ENCODE peak calls at places on chromosomes 12 and 14, in eight cellular contexts. One of them, this sample, is unnamed.

GRCh38 chr12:110279561-110279960 is 1.5 kb upstream of the ATP2A2 start:
- DNase-seq in endothelial cell of umbilical vein: no peak
- DNase-seq in A549: no peak
- DNase-seq in HepG2: no peak
- DNase-seq in K562: no peak
- DNase-seq in H1: no peak
- DNase-seq in HCT116: no peak
- DNase-seq in GM12878: no peak
- DNase-seq in this sample: no peak

GRCh38 chr12:96015672-96016071 is 19.5 kb upstream of the HAL start:
- DNase-seq in endothelial cell of umbilical vein: peak; percentile 57
- DNase-seq in A549: peak; percentile 27
- DNase-seq in HepG2: no peak
- DNase-seq in K562: peak; percentile 30
- DNase-seq in H1: no peak
- DNase-seq in HCT116: no peak
- DNase-seq in GM12878: no peak
- DNase-seq in this sample: peak; percentile 43

GRCh38 chr12:102916252-102917025 is 605 bp downstream of the PAH start:
- DNase-seq in endothelial cell of umbilical vein: no peak
- DNase-seq in A549: no peak
- DNase-seq in HepG2: no peak
- DNase-seq in K562: no peak
- DNase-seq in H1: no peak
- DNase-seq in HCT116: no peak
- DNase-seq in GM12878: no peak
- DNase-seq in this sample: no peak

GRCh38 chr14:73059326-73059725 is 992 bp downstream of the RBM25 start:
- DNase-seq in endothelial cell of umbilical vein: peak; percentile 50
- DNase-seq in A549: peak; percentile 33
- DNase-seq in HepG2: peak; percentile 10
- DNase-seq in K562: no peak
- DNase-seq in H1: no peak
- DNase-seq in HCT116: no peak
- DNase-seq in GM12878: no peak
- DNase-seq in this sample: no peak

GRCh38 chr12:18749381-18749957 is 11.6 kb downstream of the CAPZA3 start:
- DNase-seq in endothelial cell of umbilical vein: no peak
- DNase-seq in A549: no peak
- DNase-seq in HepG2: no peak
- DNase-seq in K562: no peak
- DNase-seq in H1: no peak
- DNase-seq in HCT116: no peak
- DNase-seq in GM12878: no peak
- DNase-seq in this sample: no peak

GRCh38 chr12:47194501-47194900 is 114.7 kb upstream of the AMIGO2 start:
- DNase-seq in endothelial cell of umbilical vein: no peak
- DNase-seq in A549: no peak
- DNase-seq in HepG2: no peak
- DNase-seq in K562: peak; percentile 75
- DNase-seq in H1: no peak
- DNase-seq in HCT116: no peak
- DNase-seq in GM12878: no peak
- DNase-seq in this sample: peak; percentile 73

GRCh38 chr14:31934767-31935266 is 142.3 kb upstream of the ARHGAP5 start:
- DNase-seq in endothelial cell of umbilical vein: peak; percentile 53
- DNase-seq in A549: peak; percentile 45
- DNase-seq in HepG2: peak; percentile 90
- DNase-seq in K562: peak; percentile 57
- DNase-seq in H1: no peak
- DNase-seq in HCT116: peak; percentile 58
- DNase-seq in GM12878: no peak
- DNase-seq in this sample: peak; percentile 40

GRCh38 chr14:67228325-67228984 is 12.8 kb upstream of the PALS1 start:
- DNase-seq in endothelial cell of umbilical vein: peak; percentile 10
- DNase-seq in A549: no peak
- DNase-seq in HepG2: no peak
- DNase-seq in K562: no peak
- DNase-seq in H1: no peak
- DNase-seq in HCT116: no peak
- DNase-seq in GM12878: no peak
- DNase-seq in this sample: no peak

GRCh38 chr14:49461529-49462401 is 124.4 kb downstream of the RPS29 start:
- DNase-seq in endothelial cell of umbilical vein: peak; percentile 78
- DNase-seq in A549: peak; percentile 18
- DNase-seq in HepG2: peak; percentile 69
- DNase-seq in K562: peak; percentile 73
- DNase-seq in H1: no peak
- DNase-seq in HCT116: peak; percentile 78
- DNase-seq in GM12878: peak; percentile 43
- DNase-seq in this sample: peak; percentile 79

GRCh38 chr12:58309806-58310205 is 368.4 kb downstream of the ATP23 start:
- DNase-seq in endothelial cell of umbilical vein: no peak
- DNase-seq in A549: no peak
- DNase-seq in HepG2: no peak
- DNase-seq in K562: no peak
- DNase-seq in H1: no peak
- DNase-seq in HCT116: no peak
- DNase-seq in GM12878: no peak
- DNase-seq in this sample: no peak

GRCh38 chr12:69101505-69101904 is 137.9 kb upstream of the CPSF6 start:
- DNase-seq in endothelial cell of umbilical vein: peak; percentile 11
- DNase-seq in A549: no peak
- DNase-seq in HepG2: peak; percentile 49
- DNase-seq in K562: no peak
- DNase-seq in H1: no peak
- DNase-seq in HCT116: no peak
- DNase-seq in GM12878: no peak
- DNase-seq in this sample: no peak

GRCh38 chr14:24377660-24378059 is 9.7 kb downstream of the NFATC4 start:
- DNase-seq in endothelial cell of umbilical vein: no peak
- DNase-seq in A549: no peak
- DNase-seq in HepG2: no peak
- DNase-seq in K562: peak; percentile 79
- DNase-seq in H1: no peak
- DNase-seq in HCT116: no peak
- DNase-seq in GM12878: no peak
- DNase-seq in this sample: peak; percentile 29

GRCh38 chr14:71597289-71597920 is 334.8 kb upstream of the RGS6 start:
- DNase-seq in endothelial cell of umbilical vein: no peak
- DNase-seq in A549: no peak
- DNase-seq in HepG2: no peak
- DNase-seq in K562: no peak
- DNase-seq in H1: no peak
- DNase-seq in HCT116: no peak
- DNase-seq in GM12878: no peak
- DNase-seq in this sample: no peak

GRCh38 chr14:54121461-54121860 is 164.8 kb upstream of the BMP4 start:
- DNase-seq in endothelial cell of umbilical vein: no peak
- DNase-seq in A549: no peak
- DNase-seq in HepG2: no peak
- DNase-seq in K562: no peak
- DNase-seq in H1: no peak
- DNase-seq in HCT116: no peak
- DNase-seq in GM12878: no peak
- DNase-seq in this sample: no peak

GRCh38 chr14:76426161-76426696 is 50.3 kb downstream of the ESRRB start:
- DNase-seq in endothelial cell of umbilical vein: no peak
- DNase-seq in A549: no peak
- DNase-seq in HepG2: no peak
- DNase-seq in K562: peak; percentile 12
- DNase-seq in H1: no peak
- DNase-seq in HCT116: peak; percentile 18
- DNase-seq in GM12878: no peak
- DNase-seq in this sample: peak; percentile 18

GRCh38 chr12:14289596-14289995 is 75.9 kb upstream of the ATF7IP start:
- DNase-seq in endothelial cell of umbilical vein: no peak
- DNase-seq in A549: no peak
- DNase-seq in HepG2: no peak
- DNase-seq in K562: no peak
- DNase-seq in H1: no peak
- DNase-seq in HCT116: no peak
- DNase-seq in GM12878: no peak
- DNase-seq in this sample: no peak
- TF ChIP-seq MAX in endothelial cell of umbilical vein: no peak
- TF ChIP-seq MAX in A549: no peak
- TF ChIP-seq MAX in HepG2: no peak
- TF ChIP-seq MAX in K562: no peak
- TF ChIP-seq MAX in H1: no peak
- TF ChIP-seq MAX in HCT116: no peak
- TF ChIP-seq MAX in GM12878: no peak
- TF ChIP-seq MAX in this sample: no peak

DNA sequence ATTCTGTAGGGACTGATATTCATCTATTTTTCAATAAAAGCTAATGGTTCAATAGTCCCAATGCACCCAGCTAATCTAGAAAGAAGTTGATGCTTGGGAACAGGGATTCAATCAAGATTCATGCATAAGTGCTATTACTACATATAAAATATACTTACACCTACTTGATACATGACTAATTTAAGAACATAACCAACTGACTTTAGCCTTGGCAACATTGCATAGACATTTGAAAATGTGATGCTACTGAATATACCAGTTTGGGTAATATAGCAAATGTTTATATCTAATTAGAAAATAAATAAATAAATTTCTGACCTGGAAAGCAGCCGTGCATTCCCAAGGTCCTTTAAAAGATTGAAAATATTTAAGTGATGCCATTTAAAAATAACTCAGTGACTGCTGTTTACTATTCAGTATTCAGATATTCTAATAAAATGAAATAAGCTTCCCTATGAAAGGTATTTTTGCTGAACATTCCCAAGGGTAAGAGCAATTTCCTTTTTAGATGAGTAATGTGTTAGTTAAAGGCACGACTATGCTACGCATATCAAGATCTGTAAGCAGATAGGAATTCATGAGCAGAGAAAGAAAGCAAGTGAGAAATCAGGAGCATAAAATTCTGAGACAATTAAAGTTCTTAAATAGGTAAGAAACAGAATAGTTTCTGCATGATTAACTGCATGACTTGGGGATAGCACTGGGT is 160.6 kb upstream of the SYT1 start:
- DNase-seq in endothelial cell of umbilical vein: peak; percentile 89
- DNase-seq in A549: peak; percentile 8
- DNase-seq in HepG2: no peak
- DNase-seq in K562: no peak
- DNase-seq in H1: no peak
- DNase-seq in HCT116: peak; percentile 22
- DNase-seq in GM12878: no peak
- DNase-seq in this sample: no peak
- H3K4me3 ChIP-seq in endothelial cell of umbilical vein: no peak overlapping the region
- H3K4me3 ChIP-seq in A549: no peak overlapping the region
- H3K4me3 ChIP-seq in HepG2: no peak overlapping the region
- H3K4me3 ChIP-seq in K562: no peak overlapping the region
- H3K4me3 ChIP-seq in H1: no peak overlapping the region
- H3K4me3 ChIP-seq in HCT116: no peak overlapping the region
- H3K4me3 ChIP-seq in GM12878: no peak overlapping the region
- H3K4me3 ChIP-seq in this sample: no peak overlapping the region

GRCh38 chr14:22650960-22651521 is 6.9 kb upstream of the OR6J1 start:
- DNase-seq in endothelial cell of umbilical vein: no peak
- DNase-seq in A549: no peak
- DNase-seq in HepG2: no peak
- DNase-seq in K562: peak; percentile 58
- DNase-seq in H1: no peak
- DNase-seq in HCT116: peak; percentile 47
- DNase-seq in GM12878: peak; percentile 44
- DNase-seq in this sample: peak; percentile 69
- TF ChIP-seq POLR2A in endothelial cell of umbilical vein: no peak
- TF ChIP-seq POLR2A in A549: peak; percentile 77
- TF ChIP-seq POLR2A in HepG2: peak; percentile 56
- TF ChIP-seq POLR2A in K562: peak; percentile 95
- TF ChIP-seq POLR2A in H1: no peak
- TF ChIP-seq POLR2A in HCT116: peak; percentile 98
- TF ChIP-seq POLR2A in GM12878: peak; percentile 88
- TF ChIP-seq POLR2A in this sample: peak; percentile 71

DNA sequence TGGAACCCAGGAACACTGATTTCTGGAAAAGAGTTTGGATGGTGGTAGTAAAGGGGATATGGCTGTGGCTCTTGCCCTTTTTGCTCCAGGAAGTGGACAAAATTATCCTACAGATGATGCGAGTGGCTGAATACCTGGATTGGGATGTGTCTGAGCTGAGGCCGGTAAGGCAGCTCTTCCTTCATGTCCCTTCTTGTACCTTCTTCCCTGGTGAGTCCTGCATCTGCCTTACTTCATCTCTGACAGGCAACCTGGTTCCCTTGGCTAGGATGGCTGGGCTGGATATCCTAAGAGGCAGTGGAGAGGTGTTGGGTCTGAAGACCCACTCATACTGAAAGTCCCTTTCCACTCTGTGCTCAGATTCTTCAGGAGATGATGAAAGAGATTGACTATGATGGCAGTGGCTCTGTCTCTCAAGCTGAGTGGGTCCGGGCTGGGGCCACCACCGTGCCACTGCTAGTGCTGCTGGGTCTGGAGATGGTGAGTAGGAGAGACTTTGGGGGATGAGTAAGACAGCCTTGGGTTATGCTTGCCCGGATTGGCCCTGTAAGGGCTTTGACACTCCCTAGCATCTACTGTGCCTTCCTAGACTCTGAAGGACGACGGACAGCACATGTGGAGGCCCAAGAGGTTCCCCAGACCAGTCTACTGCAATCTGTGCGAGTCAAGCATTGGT is 8.0 kb downstream of the DGKA start:
- DNase-seq in endothelial cell of umbilical vein: no peak
- DNase-seq in A549: no peak
- DNase-seq in HepG2: no peak
- DNase-seq in K562: no peak
- DNase-seq in H1: no peak
- DNase-seq in HCT116: no peak
- DNase-seq in GM12878: no peak
- DNase-seq in this sample: no peak
- TF ChIP-seq MAX in endothelial cell of umbilical vein: no peak
- TF ChIP-seq MAX in A549: no peak
- TF ChIP-seq MAX in HepG2: no peak
- TF ChIP-seq MAX in K562: no peak
- TF ChIP-seq MAX in H1: no peak
- TF ChIP-seq MAX in HCT116: no peak
- TF ChIP-seq MAX in GM12878: no peak
- TF ChIP-seq MAX in this sample: no peak

GRCh38 chr12:72270246-72270645 is 1.9 kb upstream of the TRHDE start:
- DNase-seq in endothelial cell of umbilical vein: no peak
- DNase-seq in A549: no peak
- DNase-seq in HepG2: no peak
- DNase-seq in K562: no peak
- DNase-seq in H1: no peak
- DNase-seq in HCT116: no peak
- DNase-seq in GM12878: no peak
- DNase-seq in this sample: no peak
- H3K4me3 ChIP-seq in endothelial cell of umbilical vein: no peak overlapping the region
- H3K4me3 ChIP-seq in A549: no peak overlapping the region
- H3K4me3 ChIP-seq in HepG2: no peak overlapping the region
- H3K4me3 ChIP-seq in K562: no peak overlapping the region
- H3K4me3 ChIP-seq in H1: no peak overlapping the region
- H3K4me3 ChIP-seq in HCT116: no peak overlapping the region
- H3K4me3 ChIP-seq in GM12878: no peak overlapping the region
- H3K4me3 ChIP-seq in this sample: no peak overlapping the region